ENCODE peak calls at places on chromosomes 3 and 15, in eight cellular contexts. One of them, this sample, is unnamed.

GRCh38 chr3:187902041-187902471 is 156.8 kb upstream of the BCL6 start:
- DNase-seq in transverse colon: no peak
- DNase-seq in AG10803: no peak
- DNase-seq in Peyer's patch: peak; percentile 54
- DNase-seq in body of pancreas: no peak
- DNase-seq in CD14-positive monocyte: no peak
- DNase-seq in B cell: peak; percentile 20
- DNase-seq in endothelial cell: no peak
- DNase-seq in this sample: peak; percentile 49

GRCh38 chr15:67781907-67782559 is 43.3 kb upstream of the SKOR1 start:
- DNase-seq in transverse colon: no peak
- DNase-seq in AG10803: no peak
- DNase-seq in Peyer's patch: no peak
- DNase-seq in body of pancreas: no peak
- DNase-seq in CD14-positive monocyte: no peak
- DNase-seq in B cell: no peak
- DNase-seq in endothelial cell: no peak
- DNase-seq in this sample: no peak

GRCh38 chr3:16350041-16350952 is 85.3 kb downstream of the OXNAD1 start:
- DNase-seq in transverse colon: no peak
- DNase-seq in AG10803: peak; percentile 91
- DNase-seq in Peyer's patch: no peak
- DNase-seq in body of pancreas: no peak
- DNase-seq in CD14-positive monocyte: no peak
- DNase-seq in B cell: no peak
- DNase-seq in endothelial cell: no peak
- DNase-seq in this sample: no peak

GRCh38 chr3:69419276-69419675 is 33.4 kb upstream of the FRMD4B start:
- DNase-seq in transverse colon: no peak
- DNase-seq in AG10803: no peak
- DNase-seq in Peyer's patch: no peak
- DNase-seq in body of pancreas: no peak
- DNase-seq in CD14-positive monocyte: no peak
- DNase-seq in B cell: no peak
- DNase-seq in endothelial cell: no peak
- DNase-seq in this sample: no peak

GRCh38 chr3:192919895-192920294 is 2.2 kb upstream of the MB21D2 start:
- DNase-seq in transverse colon: no peak
- DNase-seq in AG10803: no peak
- DNase-seq in Peyer's patch: no peak
- DNase-seq in body of pancreas: no peak
- DNase-seq in CD14-positive monocyte: no peak
- DNase-seq in B cell: no peak
- DNase-seq in endothelial cell: no peak
- DNase-seq in this sample: no peak

GRCh38 chr3:62911531-62911930 is 36.3 kb upstream of the CADPS start:
- DNase-seq in transverse colon: no peak
- DNase-seq in AG10803: peak; percentile 0
- DNase-seq in Peyer's patch: no peak
- DNase-seq in body of pancreas: no peak
- DNase-seq in CD14-positive monocyte: no peak
- DNase-seq in B cell: no peak
- DNase-seq in endothelial cell: no peak
- DNase-seq in this sample: no peak

GRCh38 chr3:46453526-46454208 is 11.0 kb downstream of the LTF start:
- DNase-seq in transverse colon: no peak
- DNase-seq in AG10803: no peak
- DNase-seq in Peyer's patch: no peak
- DNase-seq in body of pancreas: no peak
- DNase-seq in CD14-positive monocyte: no peak
- DNase-seq in B cell: no peak
- DNase-seq in endothelial cell: no peak
- DNase-seq in this sample: no peak

GRCh38 chr3:1082024-1082633 is 10.7 kb upstream of the CNTN6 start:
- DNase-seq in transverse colon: peak; percentile 43
- DNase-seq in AG10803: peak; percentile 39
- DNase-seq in Peyer's patch: peak; percentile 72
- DNase-seq in body of pancreas: peak; percentile 66
- DNase-seq in CD14-positive monocyte: no peak
- DNase-seq in B cell: peak; percentile 2
- DNase-seq in endothelial cell: no peak
- DNase-seq in this sample: no peak

GRCh38 chr3:72821170-72821781 is 27.0 kb downstream of the SHQ1 start:
- DNase-seq in transverse colon: peak; percentile 64
- DNase-seq in AG10803: peak; percentile 69
- DNase-seq in Peyer's patch: peak; percentile 77
- DNase-seq in body of pancreas: no peak
- DNase-seq in CD14-positive monocyte: no peak
- DNase-seq in B cell: peak; percentile 45
- DNase-seq in endothelial cell: no peak
- DNase-seq in this sample: no peak

DNA sequence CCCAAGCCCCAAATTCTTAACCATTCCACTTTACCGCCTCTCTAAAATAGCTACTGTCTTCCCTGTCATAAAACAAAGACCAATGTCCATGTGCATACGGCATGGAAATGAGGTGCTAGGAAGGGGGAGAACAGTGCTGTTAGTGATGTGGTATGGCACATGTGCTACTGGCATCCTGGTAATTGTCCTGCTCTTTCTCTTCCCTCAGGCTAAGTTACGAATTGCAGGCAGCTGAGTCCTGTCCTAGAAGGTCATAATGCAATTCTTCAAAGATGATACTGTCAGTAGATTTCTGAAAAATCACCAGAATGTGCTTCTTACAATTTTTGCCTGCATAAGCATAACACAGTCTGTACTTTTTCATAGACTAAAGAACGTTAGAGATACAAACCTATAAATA is 216.8 kb downstream of the RSL24D1 start:
- DNase-seq in transverse colon: no peak
- DNase-seq in AG10803: no peak
- DNase-seq in Peyer's patch: no peak
- DNase-seq in body of pancreas: no peak
- DNase-seq in CD14-positive monocyte: no peak
- DNase-seq in B cell: no peak
- DNase-seq in endothelial cell: no peak
- DNase-seq in this sample: no peak
- TF ChIP-seq CTCF in transverse colon: no peak
- TF ChIP-seq CTCF in AG10803: no peak
- TF ChIP-seq CTCF in Peyer's patch: no peak
- TF ChIP-seq CTCF in body of pancreas: no peak
- TF ChIP-seq CTCF in CD14-positive monocyte: no peak
- TF ChIP-seq CTCF in B cell: no peak
- TF ChIP-seq CTCF in endothelial cell: no peak
- TF ChIP-seq CTCF in this sample: no peak

DNA sequence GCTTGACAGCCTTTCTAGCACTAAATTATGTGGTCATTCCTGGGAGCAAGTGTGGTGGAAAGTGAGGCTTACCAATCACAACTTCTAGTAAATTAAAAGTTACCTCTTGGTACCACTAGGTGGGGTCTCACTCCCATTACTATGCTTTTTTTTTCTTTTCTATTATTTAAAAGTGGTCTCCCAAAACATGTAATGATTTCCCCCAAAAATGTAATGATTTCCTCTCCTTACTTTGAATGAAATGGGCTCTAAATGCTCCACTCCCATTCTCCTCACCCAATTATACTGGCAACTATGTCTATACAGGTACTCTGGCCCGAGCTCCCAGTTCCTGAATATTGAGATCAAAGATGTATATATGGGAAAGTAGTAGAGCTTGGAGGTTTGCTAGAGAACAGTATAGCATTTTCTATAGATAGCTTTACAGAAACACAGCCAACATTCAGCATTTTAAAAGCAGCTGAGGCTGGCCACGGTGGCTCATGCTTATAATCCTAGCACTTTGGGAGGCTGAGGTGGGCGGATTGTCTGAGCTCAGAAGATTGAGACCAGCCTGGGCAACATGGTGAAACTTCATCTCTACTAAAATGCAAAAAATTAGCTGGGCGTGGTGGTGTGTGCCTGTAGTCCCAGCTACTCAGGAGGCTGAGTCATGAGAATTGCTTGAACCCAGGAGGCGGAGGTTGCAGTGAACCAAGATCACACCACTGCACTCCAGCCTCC is 70.9 kb downstream of the DCUN1D1 start:
- DNase-seq in transverse colon: no peak
- DNase-seq in AG10803: peak; percentile 17
- DNase-seq in Peyer's patch: no peak
- DNase-seq in body of pancreas: no peak
- DNase-seq in CD14-positive monocyte: no peak
- DNase-seq in B cell: peak; percentile 15
- DNase-seq in endothelial cell: no peak
- DNase-seq in this sample: no peak
- TF ChIP-seq CTCF in transverse colon: peak; percentile 39
- TF ChIP-seq CTCF in AG10803: peak; percentile 56
- TF ChIP-seq CTCF in Peyer's patch: peak; percentile 35
- TF ChIP-seq CTCF in body of pancreas: peak; percentile 33
- TF ChIP-seq CTCF in CD14-positive monocyte: peak; percentile 54
- TF ChIP-seq CTCF in B cell: peak; percentile 72
- TF ChIP-seq CTCF in endothelial cell: peak; percentile 81
- TF ChIP-seq CTCF in this sample: peak; percentile 37

DNA sequence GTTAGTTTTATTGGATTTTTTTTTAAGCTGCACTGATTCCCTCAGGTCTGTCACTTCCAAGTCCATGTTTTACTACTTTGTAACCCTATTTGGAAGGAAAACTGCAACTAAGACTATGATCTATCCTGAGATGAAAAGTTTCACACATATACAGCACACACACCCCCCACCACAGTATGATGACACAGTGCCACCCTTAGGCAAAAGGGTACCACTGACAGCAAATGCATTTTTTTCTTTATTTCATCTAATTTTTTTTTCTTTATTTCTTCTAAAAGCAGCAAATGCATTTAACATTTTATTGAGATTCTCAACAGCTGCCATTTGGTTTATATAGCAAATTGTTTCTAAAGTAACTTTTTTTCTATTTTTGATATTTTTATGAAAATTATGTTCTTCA is 21.2 kb downstream of the NGRN start:
- DNase-seq in transverse colon: no peak
- DNase-seq in AG10803: peak; percentile 47
- DNase-seq in Peyer's patch: no peak
- DNase-seq in body of pancreas: peak; percentile 39
- DNase-seq in CD14-positive monocyte: no peak
- DNase-seq in B cell: peak; percentile 61
- DNase-seq in endothelial cell: no peak
- DNase-seq in this sample: no peak
- TF ChIP-seq CTCF in transverse colon: peak; percentile 25
- TF ChIP-seq CTCF in AG10803: peak; percentile 49
- TF ChIP-seq CTCF in Peyer's patch: peak; percentile 49
- TF ChIP-seq CTCF in body of pancreas: peak; percentile 43
- TF ChIP-seq CTCF in CD14-positive monocyte: peak; percentile 57
- TF ChIP-seq CTCF in B cell: peak; percentile 78
- TF ChIP-seq CTCF in endothelial cell: peak; percentile 31
- TF ChIP-seq CTCF in this sample: peak; percentile 43

DNA sequence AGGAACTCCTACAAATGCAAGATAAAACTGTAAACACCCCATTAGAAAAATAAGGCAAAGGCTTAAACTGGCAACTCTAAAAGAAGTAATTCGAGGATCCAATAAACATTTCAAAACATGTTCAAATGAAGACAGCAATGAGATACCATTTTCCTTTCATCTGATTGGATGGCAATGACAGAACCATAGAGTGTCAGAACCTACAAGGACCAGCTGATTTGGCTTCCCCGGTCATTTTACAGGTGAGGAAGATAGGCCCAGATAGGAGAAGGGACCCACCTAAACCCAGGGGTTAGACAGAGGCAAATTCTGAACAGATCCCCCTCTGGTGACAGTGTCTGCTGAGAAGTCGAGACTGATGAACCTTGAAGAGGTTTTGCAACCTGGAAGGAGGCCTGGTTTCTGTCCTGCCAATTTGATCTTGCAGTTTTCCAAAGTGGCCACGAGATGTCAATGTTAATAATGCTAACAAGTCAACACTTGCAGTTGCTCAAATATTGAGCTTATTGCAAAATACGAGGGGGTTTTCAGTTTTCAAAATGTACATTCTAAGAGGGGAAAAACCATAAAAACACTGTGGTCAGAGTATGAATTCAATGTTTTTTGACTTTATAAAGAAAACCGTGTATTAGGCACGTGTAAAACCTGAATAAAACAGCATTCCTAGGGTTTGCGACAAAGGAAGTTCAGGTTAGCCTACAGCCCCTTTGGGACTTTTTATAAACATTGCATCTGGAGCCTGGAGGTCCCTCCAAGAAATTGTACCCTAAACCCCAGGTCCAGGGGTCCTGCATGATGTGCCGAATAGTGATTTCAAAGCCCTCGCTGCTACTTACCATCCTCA is 21.5 kb downstream of the CFAP161 start:
- DNase-seq in transverse colon: peak; percentile 13
- DNase-seq in AG10803: peak; percentile 83
- DNase-seq in Peyer's patch: peak; percentile 55
- DNase-seq in body of pancreas: peak; percentile 46
- DNase-seq in CD14-positive monocyte: no peak
- DNase-seq in B cell: peak; percentile 19
- DNase-seq in endothelial cell: no peak
- DNase-seq in this sample: no peak
- TF ChIP-seq CTCF in transverse colon: peak; percentile 37
- TF ChIP-seq CTCF in AG10803: peak; percentile 78
- TF ChIP-seq CTCF in Peyer's patch: peak; percentile 50
- TF ChIP-seq CTCF in body of pancreas: peak; percentile 70
- TF ChIP-seq CTCF in CD14-positive monocyte: peak; percentile 43
- TF ChIP-seq CTCF in B cell: peak; percentile 48
- TF ChIP-seq CTCF in endothelial cell: peak; percentile 32
- TF ChIP-seq CTCF in this sample: peak; percentile 69

DNA sequence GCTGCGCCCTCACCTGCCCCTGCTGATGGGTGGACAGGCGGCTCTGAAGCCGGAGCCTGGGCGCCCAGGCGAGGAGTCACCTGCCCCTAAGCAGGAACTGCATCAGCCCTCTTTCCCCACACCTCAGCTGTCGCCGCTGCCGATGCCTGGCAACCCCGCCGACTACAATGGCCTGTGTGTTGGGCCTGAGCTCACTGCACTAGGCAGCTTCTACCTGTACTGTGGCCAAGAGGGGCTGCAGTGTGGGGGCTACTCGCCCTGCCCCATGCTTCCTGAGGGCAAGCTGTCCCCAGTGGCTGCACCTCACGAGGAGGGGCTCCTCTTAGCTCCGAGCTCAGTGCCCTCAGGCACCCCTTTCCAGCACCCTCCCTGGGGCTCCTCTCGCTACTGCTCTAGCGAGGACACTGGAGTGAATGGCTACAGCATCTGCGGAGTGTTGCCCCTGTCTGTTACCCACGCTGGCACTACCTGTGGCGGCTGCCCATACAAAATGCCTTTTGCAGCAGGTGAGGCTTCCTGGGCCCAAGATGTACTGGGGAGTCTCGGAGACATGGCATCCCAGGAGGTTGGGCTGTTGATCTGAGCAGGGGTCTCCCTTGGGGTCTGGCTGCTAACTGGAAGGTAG is 11.3 kb upstream of the CHST14 start:
- DNase-seq in transverse colon: no peak
- DNase-seq in AG10803: no peak
- DNase-seq in Peyer's patch: no peak
- DNase-seq in body of pancreas: no peak
- DNase-seq in CD14-positive monocyte: no peak
- DNase-seq in B cell: no peak
- DNase-seq in endothelial cell: no peak
- DNase-seq in this sample: no peak
- TF ChIP-seq CTCF in transverse colon: no peak
- TF ChIP-seq CTCF in AG10803: no peak
- TF ChIP-seq CTCF in Peyer's patch: no peak
- TF ChIP-seq CTCF in body of pancreas: no peak
- TF ChIP-seq CTCF in CD14-positive monocyte: no peak
- TF ChIP-seq CTCF in B cell: no peak
- TF ChIP-seq CTCF in endothelial cell: no peak
- TF ChIP-seq CTCF in this sample: no peak